ENCODE peak calls at places on chromosomes 5 and 9, in six cellular contexts. I is Peyer's patch; X is stomach; G is fibroblast of the conjunctiva; Z is activated naive CD8-positive, alpha-beta T cell treated with anti-CD3 and anti-CD28 coated beads, Interleukin-2, amount 50 U/mL, for 24 hours; D is NCI-H1417 treated with DMSO at 0.1 percent for 48 hours. W is an unnamed sample.

GRCh38 chr5:90983148-90983547 is 400.0 kb downstream of the ARRDC3 start:
- DNase-seq in D (no peak), I (no peak), G (peak; percentile 26), Z (no peak), X (no peak), W (no peak)

GRCh38 chr5:74640450-74641013 is at the start of gene ENC1:
- DNase-seq in G (peak; percentile 65), X (peak; percentile 88), D (peak; percentile 34), Z (peak; percentile 75), I (peak; percentile 59), W (peak; percentile 86)

GRCh38 chr5:177154003-177154643 is 20.6 kb downstream of the NSD1 start:
- DNase-seq in I (no peak), Z (no peak), X (no peak), D (no peak), G (no peak), W (no peak)

GRCh38 chr9:129697111-129697955 is 31.9 kb downstream of the PRRX2 start:
- DNase-seq in X (no peak), D (no peak), Z (peak; percentile 61), G (peak; percentile 70), I (no peak), W (no peak)

GRCh38 chr9:93645149-93645889 is 68.9 kb downstream of the PHF2 start:
- DNase-seq in D (no peak), X (peak; percentile 18), G (no peak), I (no peak), Z (no peak), W (no peak)

GRCh38 chr9:32526707-32527048 is 682 bp upstream of the RIGI start:
- DNase-seq in Z (no peak), X (no peak), G (no peak), D (no peak), I (no peak), W (no peak)

GRCh38 chr9:121187681-121188305 is 13.9 kb downstream of the RAB14 start:
- DNase-seq in X (no peak), G (no peak), Z (no peak), D (no peak), I (no peak), W (no peak)

GRCh38 chr9:126399251-126399650 is 72.6 kb downstream of the MVB12B start:
- DNase-seq in Z (no peak), I (no peak), X (no peak), G (no peak), D (no peak), W (no peak)

GRCh38 chr9:80550181-80550580 is 978.4 kb downstream of the TLE4 start:
- DNase-seq in I (no peak), G (no peak), D (no peak), X (no peak), Z (no peak), W (no peak)

GRCh38 chr5:17132444-17133083 is 84.9 kb upstream of the BASP1 start:
- DNase-seq in X (no peak), Z (no peak), I (no peak), G (no peak), D (peak; percentile 89), W (peak; percentile 67)

GRCh38 chr5:171272996-171273970 is 35.8 kb upstream of the TLX3 start:
- DNase-seq in D (no peak), G (no peak), I (no peak), Z (no peak), X (no peak), W (peak; percentile 59)

GRCh38 chr9:131046581-131047202 is 37.7 kb downstream of the LAMC3 start:
- DNase-seq in G (peak; percentile 23), Z (peak; percentile 83), X (peak; percentile 67), I (peak; percentile 70), D (no peak), W (peak; percentile 86)

GRCh38 chr5:81884871-81885270 is 87.0 kb upstream of the ATG10 start:
- DNase-seq in X (no peak), Z (no peak), G (no peak), I (no peak), D (no peak), W (no peak)

GRCh38 chr5:148967783-148968182 is 95.1 kb downstream of the SH3TC2 start:
- DNase-seq in G (no peak), I (no peak), D (no peak), Z (no peak), X (no peak), W (no peak)

GRCh38 chr5:35854248-35854647 is 2.4 kb upstream of the IL7R start:
- DNase-seq in D (no peak), I (peak; percentile 51), Z (peak; percentile 59), X (no peak), G (no peak), W (no peak)

GRCh38 chr5:180647941-180648500 is 1.4 kb downstream of the FLT4 start:
- DNase-seq in Z (no peak), D (no peak), G (no peak), X (no peak), I (no peak), W (no peak)

GRCh38 chr5:154260224-154260859 is 69.8 kb downstream of the GALNT10 start:
- DNase-seq in Z (no peak), D (no peak), X (no peak), I (no peak), G (no peak), W (no peak)